ENCODE peak calls at places on chromosomes 5 and 9, in four cellular contexts. R is WERI-Rb-1, F is lower leg skin, B is NB4. C is an unnamed sample.

GRCh38 chr9:70590264-70590646 is 175.8 kb upstream of the KLF9 start:
- DNase-seq in R (no peak), B (no peak), F (no peak), C (no peak)

GRCh38 chr5:81519217-81519905 is 125.4 kb upstream of the ACOT12 start:
- DNase-seq in R (no peak), B (no peak), F (no peak), C (no peak)

GRCh38 chr9:129258823-129259301 is 80.8 kb upstream of the IER5L start:
- DNase-seq in R (no peak), F (no peak), B (no peak), C (peak)

GRCh38 chr9:132383462-132383883 is 23.2 kb downstream of the TTF1 start:
- DNase-seq in B (no peak), R (no peak), F (no peak), C (peak)

GRCh38 chr5:157592594-157592993 is 17.0 kb upstream of the ADAM19 start:
- DNase-seq in B (peak), F (no peak), R (no peak), C (peak)

GRCh38 chr5:77550416-77550815 is 58.3 kb upstream of the WDR41 start:
- DNase-seq in R (no peak), B (no peak), F (no peak), C (no peak)

GRCh38 chr5:132426525-132427138 is 57.1 kb downstream of the SLC22A5 start:
- DNase-seq in F (peak), R (no peak), B (peak), C (peak)

GRCh38 chr5:151158287-151158661 is 695 bp upstream of the ANXA6 start:
- DNase-seq in R (peak), F (no peak), B (peak), C (peak)

GRCh38 chr9:18238254-18238653 is 235.7 kb upstream of the ADAMTSL1 start:
- DNase-seq in F (no peak), B (no peak), R (no peak), C (no peak)

GRCh38 chr5:82735160-82735789 is 341.9 kb downstream of the TMEM167A start:
- DNase-seq in B (peak), F (no peak), R (no peak), C (no peak)

GRCh38 chr5:58925627-58926545 is 343.0 kb downstream of the RAB3C start:
- DNase-seq in F (no peak), B (no peak), R (no peak), C (no peak)

GRCh38 chr5:119022017-119022745 is 33.8 kb upstream of the DTWD2 start:
- DNase-seq in R (no peak), F (no peak), B (peak), C (peak)

GRCh38 chr9:98334796-98335195 is 79.3 kb upstream of the TBC1D2 start:
- DNase-seq in B (no peak), F (no peak), R (no peak), C (no peak)

GRCh38 chr5:91591076-91591475 is 208.0 kb upstream of the ARRDC3 start:
- DNase-seq in F (no peak), B (peak), R (no peak), C (no peak)

GRCh38 chr5:172417983-172418630 is 36.2 kb downstream of the SH3PXD2B start:
- DNase-seq in B (peak), F (peak), R (no peak), C (no peak)

GRCh38 chr5:56711191-56711590 is 104.2 kb upstream of the MAP3K1 start:
- DNase-seq in B (no peak), R (no peak), F (no peak), C (no peak)

GRCh38 chr9:77856615-77857014 is 175.0 kb downstream of the GNAQ start:
- DNase-seq in F (no peak), B (no peak), R (no peak), C (no peak)

GRCh38 chr5:19676895-19677294 is 311.1 kb downstream of the CDH18 start:
- DNase-seq in F (no peak), R (no peak), B (no peak), C (no peak)

GRCh38 chr9:99824378-99825157 is 2.9 kb downstream of the NR4A3 start:
- DNase-seq in F (no peak), B (peak), R (peak), C (peak)

GRCh38 chr9:129141066-129142041 is 30.1 kb downstream of the PTPA start:
- DNase-seq in B (peak), R (peak), F (peak), C (peak)

GRCh38 chr9:133361507-133362092 is 5.2 kb downstream of the SURF2 start:
- DNase-seq in B (no peak), R (no peak), F (no peak), C (no peak)

GRCh38 chr5:127298623-127299022 is 8.0 kb downstream of the MEGF10 start:
- DNase-seq in F (no peak), R (no peak), B (no peak), C (no peak)

GRCh38 chr9:134188421-134189166 is 24.2 kb upstream of the RNU6ATAC start:
- DNase-seq in B (no peak), R (peak), F (no peak), C (no peak)

GRCh38 chr5:55232194-55232984 is 1.0 kb downstream of the CCNO start:
- DNase-seq in F (no peak), R (peak), B (no peak), C (no peak)

GRCh38 chr9:73125651-73126050 is 26.0 kb upstream of the ANXA1 start:
- DNase-seq in F (no peak), B (no peak), R (no peak), C (no peak)

GRCh38 chr5:141654298-141654697 is 3.1 kb upstream of the FCHSD1 start:
- DNase-seq in F (no peak), B (no peak), R (no peak), C (no peak)

GRCh38 chr5:175032741-175033151 is 308.4 kb downstream of the MSX2 start:
- DNase-seq in B (no peak), F (no peak), R (no peak), C (no peak)

GRCh38 chr5:38660194-38660668 is 103.8 kb upstream of the LIFR start:
- DNase-seq in B (peak), F (no peak), R (no peak), C (no peak)

GRCh38 chr9:114789006-114789405 is 16.8 kb downstream of the TNFSF15 start:
- DNase-seq in F (no peak), R (no peak), B (no peak), C (no peak)

GRCh38 chr5:133746834-133747233 is 134.5 kb upstream of the FSTL4 start:
- DNase-seq in R (peak), F (no peak), B (peak), C (peak)

GRCh38 chr5:179328291-179328690 is 17.0 kb downstream of the ADAMTS2 start:
- DNase-seq in R (no peak), B (no peak), F (no peak), C (no peak)

GRCh38 chr5:179325296-179326031 is 19.8 kb downstream of the ADAMTS2 start:
- DNase-seq in F (no peak), B (no peak), R (no peak), C (no peak)

GRCh38 chr5:179324760-179325295 is 20.4 kb downstream of the ADAMTS2 start:
- DNase-seq in B (no peak), F (no peak), R (no peak), C (no peak)

GRCh38 chr5:179326176-179326997 is 18.9 kb downstream of the ADAMTS2 start:
- DNase-seq in R (no peak), F (peak), B (no peak), C (no peak)

GRCh38 chr5:179327026-179327735 is 18.1 kb downstream of the ADAMTS2 start:
- DNase-seq in R (no peak), F (no peak), B (peak), C (no peak)
- H3K4me3 ChIP-seq in R (no peak), F (no peak), B (no peak), C (no peak)

GRCh38 chr9:79041266-79041665 is 530.5 kb upstream of the TLE4 start:
- DNase-seq in B (no peak), F (no peak), R (no peak), C (no peak)

GRCh38 chr9:79034583-79034982 is 537.2 kb upstream of the TLE4 start:
- DNase-seq in R (no peak), F (no peak), B (no peak), C (no peak)

GRCh38 chr9:79037338-79037737 is 534.4 kb upstream of the TLE4 start:
- DNase-seq in F (no peak), R (no peak), B (no peak), C (no peak)
- H3K4me3 ChIP-seq in F (no peak), R (no peak), B (no peak), C (no peak)

DNA sequence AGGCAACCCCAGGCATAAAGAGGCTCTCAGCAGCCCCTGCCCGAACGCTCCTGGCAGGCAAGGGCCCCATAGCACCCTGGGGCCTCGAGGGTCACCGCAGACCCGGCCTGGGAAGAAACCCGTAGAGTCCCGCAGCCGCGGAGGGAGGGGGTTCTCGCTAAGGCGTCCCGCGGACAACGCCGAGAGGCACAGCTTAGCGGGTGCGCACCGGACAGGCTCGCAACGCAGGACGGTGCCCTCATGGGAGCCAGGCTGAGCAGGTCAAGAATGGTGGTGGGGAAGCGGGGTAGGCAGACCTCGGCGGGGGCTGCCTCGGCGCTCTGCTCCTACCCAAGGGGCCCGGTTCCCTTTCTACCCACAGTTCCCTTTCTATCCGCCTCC is 6.7 kb downstream of the PITX1 start:
- DNase-seq in F (no peak), B (no peak), R (no peak), C (no peak)
- H3K4me3 ChIP-seq in F (no peak), B (no peak), R (no peak), C (no peak)

GRCh38 chr9:2125909-2126308 is 110.8 kb downstream of the SMARCA2 start:
- DNase-seq in R (no peak), B (peak), F (no peak), C (peak)
- H3K4me3 ChIP-seq in R (no peak), B (no peak), F (no peak), C (no peak)

DNA sequence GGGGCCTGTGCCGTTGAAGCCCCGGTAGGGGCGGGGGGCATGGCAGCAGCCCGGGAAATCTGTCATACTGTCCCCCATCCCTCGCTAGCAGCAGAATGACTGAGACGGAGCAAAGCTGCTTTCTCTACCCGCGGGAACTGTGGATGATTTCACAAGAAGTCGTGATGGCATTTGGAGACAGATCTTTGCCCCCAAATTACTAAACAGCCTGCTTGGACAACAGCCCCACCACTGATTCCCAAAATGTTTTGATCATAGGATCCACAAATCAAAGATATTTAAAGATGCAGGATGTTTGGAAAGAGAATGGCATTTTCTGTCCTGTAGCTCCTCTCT is 216.6 kb downstream of the PDZD2 start:
- DNase-seq in B (no peak), F (no peak), R (no peak), C (no peak)
- H3K4me3 ChIP-seq in B (no peak), F (peak), R (peak), C (no peak)

GRCh38 chr5:146088098-146088497 is 17.3 kb downstream of the PLAC8L1 start:
- DNase-seq in R (no peak), F (no peak), B (no peak), C (no peak)

GRCh38 chr5:146089287-146089686 is 16.1 kb downstream of the PLAC8L1 start:
- DNase-seq in B (no peak), F (no peak), R (no peak), C (no peak)

GRCh38 chr5:146091881-146092280 is 13.5 kb downstream of the PLAC8L1 start:
- DNase-seq in R (no peak), F (no peak), B (no peak), C (no peak)
- H3K4me3 ChIP-seq in R (no peak), F (no peak), B (no peak), C (no peak)

GRCh38 chr5:35047785-35048404 is at the start of gene AGXT2:
- DNase-seq in B (no peak), R (no peak), F (no peak), C (no peak)
- H3K4me3 ChIP-seq in B (no peak), R (no peak), F (no peak), C (no peak)

GRCh38 chr5:113989913-113990305 is 372.0 kb upstream of the KCNN2 start:
- DNase-seq in R (no peak), B (no peak), F (no peak), C (no peak)
- H3K4me3 ChIP-seq in R (no peak), B (no peak), F (no peak), C (no peak)

DNA sequence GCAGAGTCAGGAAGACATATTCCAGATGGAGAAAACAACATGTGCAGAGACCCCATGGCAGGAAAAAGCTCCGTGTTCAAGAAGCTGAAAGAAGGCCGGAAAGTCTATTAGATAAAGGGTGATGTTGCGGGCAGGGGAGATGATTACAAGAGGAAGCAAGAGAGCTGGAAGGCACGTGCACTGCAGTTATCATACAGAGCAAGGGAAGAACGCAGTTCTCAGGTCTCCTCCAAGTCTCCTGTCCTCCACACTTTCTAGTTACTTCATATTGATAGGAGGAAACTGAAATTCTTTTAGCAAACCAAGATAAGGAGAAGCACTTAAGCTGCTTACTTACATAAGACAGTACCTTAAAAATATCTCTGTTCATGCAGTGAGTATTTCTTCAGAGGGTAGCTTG is 58.3 kb upstream of the PLPP6 start:
- DNase-seq in R (no peak), B (no peak), F (no peak), C (no peak)
- H3K4me3 ChIP-seq in R (no peak), B (no peak), F (no peak), C (no peak)

GRCh38 chr5:61784337-61784736 is 452.3 kb downstream of the ZSWIM6 start:
- DNase-seq in R (no peak), F (no peak), B (no peak), C (no peak)
- H3K4me3 ChIP-seq in R (no peak), F (no peak), B (no peak), C (no peak)

C was measured in GM12865.